ENCODE peak calls at places on chromosomes 7 and 10, in seven cellular contexts. U is endothelial cell of umbilical vein, I is brain microvascular endothelial cell, Z is GM23338, B is stomach, J is upper lobe of right lung, Y is astrocyte of the spinal cord. P is an unnamed sample.

GRCh38 chr7:134602921-134603394 is 43.7 kb upstream of the BPGM start:
- DNase-seq in U (no peak), I (no peak), Z (no peak), B (no peak), J (no peak), Y (peak; percentile 33), P (no peak)

GRCh38 chr10:28532223-28532508 is 752 bp upstream of the WAC start:
- DNase-seq in U (no peak), I (no peak), Z (peak; percentile 71), B (no peak), J (no peak), Y (no peak), P (no peak)

GRCh38 chr10:63553031-63553430 is 31.8 kb downstream of the REEP3 start:
- DNase-seq in U (no peak), I (peak; percentile 75), Z (no peak), B (no peak), J (no peak), Y (peak; percentile 81), P (no peak)

GRCh38 chr10:124152139-124152780 is 58.9 kb upstream of the CHST15 start:
- DNase-seq in U (no peak), I (peak; percentile 56), Z (no peak), B (peak; percentile 55), J (no peak), Y (peak; percentile 81), P (peak; percentile 90)

GRCh38 chr10:74871595-74872382 is 45.4 kb downstream of the KAT6B start:
- DNase-seq in U (no peak), I (no peak), Z (no peak), B (no peak), J (no peak), Y (no peak), P (no peak)

GRCh38 chr10:63414481-63415260 is 51.1 kb downstream of the JMJD1C start:
- DNase-seq in U (peak; percentile 70), I (no peak), Z (no peak), B (no peak), J (no peak), Y (peak; percentile 47), P (no peak)

GRCh38 chr7:27025270-27025669 is 70.5 kb downstream of the HOXA1 start:
- DNase-seq in U (no peak), I (no peak), Z (no peak), B (no peak), J (no peak), Y (no peak), P (no peak)

GRCh38 chr10:109891105-109891504 is 32.2 kb downstream of the XPNPEP1 start:
- DNase-seq in U (no peak), I (no peak), Z (no peak), B (no peak), J (no peak), Y (no peak), P (no peak)

GRCh38 chr7:111012799-111013675 is 77.9 kb upstream of the LRRN3 start:
- DNase-seq in U (peak; percentile 5), I (no peak), Z (no peak), B (no peak), J (no peak), Y (no peak), P (no peak)

DNA sequence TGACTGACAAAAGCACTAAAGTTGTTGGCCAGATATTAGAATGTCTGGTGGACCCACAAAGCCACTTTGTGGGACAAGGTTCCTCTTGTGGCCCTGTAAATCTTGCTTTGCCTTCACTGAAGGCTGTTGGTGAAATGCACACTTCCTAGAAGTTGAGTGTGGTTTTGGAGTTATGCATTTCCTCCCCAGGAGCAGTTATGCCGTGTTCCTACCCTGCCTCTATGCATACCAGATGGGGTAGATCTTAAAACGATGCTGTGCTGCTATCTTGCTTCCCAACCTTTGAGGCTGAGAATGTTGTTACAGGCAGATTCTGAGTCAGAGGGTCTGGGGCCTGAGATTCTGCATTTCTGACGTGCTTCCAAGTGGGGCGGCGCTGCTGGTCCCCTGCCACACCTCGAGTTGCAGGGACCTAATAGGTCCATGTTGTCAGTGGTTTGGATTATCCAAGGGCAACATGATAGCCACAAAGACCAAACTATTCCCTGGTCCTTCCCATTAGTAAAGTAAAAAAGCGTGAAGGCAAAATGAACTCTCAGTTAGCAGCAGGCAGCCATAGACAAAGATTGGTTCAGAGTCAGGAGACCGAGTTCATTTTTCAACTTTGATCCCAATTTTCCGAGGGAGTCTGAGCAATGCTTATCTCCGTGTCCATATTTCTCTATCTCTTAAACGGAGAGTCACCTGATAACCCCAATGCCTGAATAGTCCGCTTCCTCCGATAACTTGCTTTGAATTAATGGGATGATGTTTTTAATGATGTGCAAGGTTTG is 55.7 kb downstream of the CDHR3 start:
- DNase-seq in U (no peak), I (no peak), Z (no peak), B (no peak), J (no peak), Y (peak; percentile 39), P (no peak)
- H3K4me3 ChIP-seq in U (no peak overlapping the region), I (no peak overlapping the region), Z (no peak overlapping the region), B (no peak overlapping the region), J (no peak overlapping the region), Y (no peak overlapping the region), P (no peak overlapping the region)

DNA sequence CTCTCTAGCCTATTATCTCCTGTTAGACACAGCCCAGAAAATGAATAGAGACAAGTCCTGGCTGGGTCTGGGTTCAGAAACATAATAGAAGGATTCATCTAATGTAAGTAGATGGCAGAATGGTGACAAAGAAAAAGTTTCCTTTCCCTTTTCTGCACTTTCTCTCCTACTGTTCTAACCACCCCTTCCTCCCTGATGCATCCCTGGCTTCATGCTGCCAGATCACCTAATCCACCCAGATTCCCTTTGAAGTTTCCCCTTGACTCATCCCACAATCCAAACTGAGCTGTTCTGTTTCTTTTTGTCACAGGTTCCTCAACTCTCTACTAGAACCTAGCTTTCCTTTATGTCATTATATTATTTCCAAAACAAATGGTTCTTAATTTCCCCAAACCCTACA is 1.1 kb upstream of the MACC1 start:
- DNase-seq in U (no peak), I (no peak), Z (peak; percentile 30), B (no peak), J (no peak), Y (no peak), P (no peak)
- H3K4me3 ChIP-seq in U (no peak overlapping the region), I (no peak overlapping the region), Z (no peak overlapping the region), B (no peak overlapping the region), J (no peak overlapping the region), Y (no peak overlapping the region), P (no peak overlapping the region)

GRCh38 chr10:17793823-17794759 is 15.1 kb upstream of the MRC1 start:
- DNase-seq in U (no peak), I (no peak), Z (no peak), B (no peak), J (no peak), Y (no peak), P (no peak)

GRCh38 chr10:17793041-17793440 is 16.1 kb upstream of the MRC1 start:
- DNase-seq in U (no peak), I (no peak), Z (no peak), B (no peak), J (no peak), Y (no peak), P (no peak)

GRCh38 chr10:17795807-17796596 is 13.1 kb upstream of the MRC1 start:
- DNase-seq in U (no peak), I (no peak), Z (no peak), B (no peak), J (no peak), Y (no peak), P (no peak)

GRCh38 chr10:17790631-17791030 is 18.5 kb upstream of the MRC1 start:
- DNase-seq in U (no peak), I (no peak), Z (no peak), B (no peak), J (no peak), Y (no peak), P (no peak)

GRCh38 chr10:17795088-17795487 is 14.1 kb upstream of the MRC1 start:
- DNase-seq in U (no peak), I (no peak), Z (no peak), B (no peak), J (no peak), Y (no peak), P (no peak)
- H3K4me3 ChIP-seq in U (no peak overlapping the region), I (no peak overlapping the region), Z (no peak overlapping the region), B (no peak overlapping the region), J (no peak overlapping the region), Y (no peak overlapping the region), P (no peak overlapping the region)

GRCh38 chr10:32963102-32963501 is 5.1 kb upstream of the ITGB1 start:
- DNase-seq in U (peak; percentile 63), I (peak; percentile 68), Z (no peak), B (no peak), J (no peak), Y (peak; percentile 74), P (no peak)

GRCh38 chr10:32961892-32962369 is 3.9 kb upstream of the ITGB1 start:
- DNase-seq in U (peak; percentile 97), I (peak; percentile 77), Z (peak; percentile 74), B (no peak), J (no peak), Y (peak; percentile 90), P (no peak)

GRCh38 chr10:32961343-32961891 is 3.4 kb upstream of the ITGB1 start:
- DNase-seq in U (no peak), I (no peak), Z (no peak), B (no peak), J (no peak), Y (no peak), P (no peak)

GRCh38 chr10:32964261-32964660 is 6.2 kb upstream of the ITGB1 start:
- DNase-seq in U (no peak), I (no peak), Z (no peak), B (no peak), J (no peak), Y (no peak), P (no peak)

GRCh38 chr10:32962541-32962940 is 4.5 kb upstream of the ITGB1 start:
- DNase-seq in U (no peak), I (no peak), Z (no peak), B (no peak), J (no peak), Y (no peak), P (no peak)
- H3K4me3 ChIP-seq in U (no peak overlapping the region), I (no peak overlapping the region), Z (peak overlapping the region; percentile 15), B (no peak overlapping the region), J (no peak overlapping the region), Y (no peak overlapping the region), P (no peak overlapping the region)

P was measured in sigmoid colon.